ENCODE peak calls at places on chromosome 10, in nine cellular contexts. H is AG10803; G is epithelial cell of esophagus; Q is NCI-H774; L is EL; I is DMS153; U is H54; J is activated CD4-positive, CD25-positive, alpha-beta regulatory T cell treated with anti-CD3 and anti-CD28 coated beads, Interleukin-2, amount 50 U/mL, for 72 hours; V is ecto neural progenitor cell. S is an unnamed sample.

GRCh38 chr10:102781921-102782542 is 38.3 kb downstream of the WBP1L start:
- DNase-seq in H (peak), G (peak), Q (no peak), L (peak), I (no peak), U (peak), J (no peak), V (no peak), S (no peak)

GRCh38 chr10:79063071-79063491 is 5.7 kb upstream of the ZMIZ1 start:
- DNase-seq in H (no peak), G (no peak), Q (no peak), L (no peak), I (no peak), U (no peak), J (no peak), V (no peak), S (no peak)

GRCh38 chr10:48238826-48239520 is 35.5 kb downstream of the FRMPD2 start:
- DNase-seq in H (no peak), G (no peak), Q (no peak), L (no peak), I (no peak), U (no peak), J (no peak), V (peak), S (no peak)

GRCh38 chr10:77710759-77711682 is 73.4 kb upstream of the KCNMA1 start:
- DNase-seq in H (peak), G (peak), Q (peak), L (peak), I (peak), U (peak), J (peak), V (peak), S (no peak)

GRCh38 chr10:32949221-32949678 is 8.8 kb downstream of the ITGB1 start:
- DNase-seq in H (peak), G (no peak), Q (no peak), L (peak), I (no peak), U (no peak), J (no peak), V (no peak), S (no peak)

GRCh38 chr10:99612167-99612831 is 7.9 kb downstream of the SLC25A28 start:
- DNase-seq in H (peak), G (peak), Q (no peak), L (peak), I (peak), U (peak), J (no peak), V (no peak), S (no peak)

GRCh38 chr10:78433063-78433717 is 399.5 kb downstream of the RPS24 start:
- DNase-seq in H (no peak), G (no peak), Q (no peak), L (no peak), I (no peak), U (no peak), J (no peak), V (no peak), S (no peak)

GRCh38 chr10:11023009-11023408 is 5.3 kb downstream of the CELF2 start:
- DNase-seq in H (no peak), G (no peak), Q (no peak), L (no peak), I (no peak), U (no peak), J (no peak), V (no peak), S (no peak)

GRCh38 chr10:22651276-22651980 is 63.0 kb downstream of the PIP4K2A start:
- DNase-seq in H (no peak), G (no peak), Q (no peak), L (no peak), I (no peak), U (no peak), J (no peak), V (no peak), S (no peak)

GRCh38 chr10:106540606-106541005 is 623.9 kb downstream of the SORCS1 start:
- DNase-seq in H (peak), G (peak), Q (no peak), L (peak), I (no peak), U (no peak), J (no peak), V (no peak), S (no peak)

GRCh38 chr10:53135213-53135896 is 362.8 kb upstream of the MBL2 start:
- DNase-seq in H (no peak), G (no peak), Q (no peak), L (no peak), I (no peak), U (no peak), J (no peak), V (no peak), S (no peak)

S was measured in amygdala.